ENCODE peak calls at places on chromosomes 12 and 14, in six cellular contexts. F is stomach, K is astrocyte of the spinal cord, L is sigmoid colon, A is psoas muscle, V is fibroblast of pulmonary artery. R is an unnamed sample.

GRCh38 chr12:91785655-91786489 is 359.8 kb downstream of the BTG1 start:
- DNase-seq in F (no peak), K (no peak), L (no peak), A (no peak), V (no peak), R (peak; percentile 54)

GRCh38 chr14:49615776-49616175 is 4.7 kb downstream of the RPL36AL start:
- DNase-seq in F (no peak), K (no peak), L (no peak), A (no peak), V (peak; percentile 43), R (no peak)

GRCh38 chr14:32345311-32345771 is 16.2 kb downstream of the AKAP6 start:
- DNase-seq in F (no peak), K (peak; percentile 22), L (no peak), A (no peak), V (peak; percentile 23), R (no peak)

GRCh38 chr14:77663289-77663688 is 44.5 kb downstream of the ALKBH1 start:
- DNase-seq in F (no peak), K (no peak), L (no peak), A (no peak), V (peak; percentile 52), R (no peak)

GRCh38 chr12:50174971-50175715 is 8.0 kb upstream of the CERS5 start:
- DNase-seq in F (no peak), K (peak; percentile 86), L (no peak), A (no peak), V (peak; percentile 91), R (no peak)

GRCh38 chr14:72607386-72608125 is 286.3 kb downstream of the DPF3 start:
- DNase-seq in F (no peak), K (peak; percentile 57), L (no peak), A (no peak), V (no peak), R (no peak)

GRCh38 chr12:84919271-84919670 is 6.7 kb upstream of the SLC6A15 start:
- DNase-seq in F (no peak), K (peak; percentile 38), L (no peak), A (no peak), V (peak; percentile 3), R (no peak)

GRCh38 chr12:32983968-32984367 is 87.4 kb upstream of the PKP2 start:
- DNase-seq in F (no peak), K (no peak), L (no peak), A (no peak), V (no peak), R (no peak)

GRCh38 chr12:32997471-32997870 is 100.9 kb upstream of the PKP2 start:
- DNase-seq in F (no peak), K (no peak), L (no peak), A (no peak), V (no peak), R (no peak)

GRCh38 chr12:71057330-71057729 is 100.5 kb downstream of the TSPAN8 start:
- DNase-seq in F (no peak), K (no peak), L (no peak), A (no peak), V (peak; percentile 31), R (no peak)

GRCh38 chr12:117986705-117987469 is 18.1 kb upstream of the KSR2 start:
- DNase-seq in F (no peak), K (peak; percentile 70), L (no peak), A (no peak), V (peak; percentile 13), R (peak; percentile 52)

GRCh38 chr14:99735189-99736135 is 51.4 kb downstream of the CYP46A1 start:
- DNase-seq in F (no peak), K (no peak), L (peak; percentile 55), A (no peak), V (no peak), R (no peak)

GRCh38 chr14:99740411-99740810 is 52.8 kb upstream of the EML1 start:
- DNase-seq in F (no peak), K (no peak), L (no peak), A (no peak), V (no peak), R (no peak)

GRCh38 chr14:99736600-99737371 is 52.7 kb downstream of the CYP46A1 start:
- DNase-seq in F (no peak), K (no peak), L (peak; percentile 72), A (no peak), V (no peak), R (no peak)

GRCh38 chr14:99737451-99737951 is 53.4 kb downstream of the CYP46A1 start:
- DNase-seq in F (peak; percentile 78), K (no peak), L (peak; percentile 88), A (peak; percentile 59), V (peak; percentile 28), R (no peak)

GRCh38 chr14:99737956-99738667 is 54.0 kb downstream of the CYP46A1 start:
- DNase-seq in F (peak; percentile 34), K (no peak), L (peak; percentile 77), A (no peak), V (no peak), R (no peak)
- H3K4me3 ChIP-seq in F (peak overlapping the region; percentile 61), K (peak overlapping the region; percentile 7), L (peak overlapping the region; percentile 65), A (peak overlapping the region; percentile 71), V (peak overlapping the region; percentile 27), R (peak overlapping the region; percentile 49)

DNA sequence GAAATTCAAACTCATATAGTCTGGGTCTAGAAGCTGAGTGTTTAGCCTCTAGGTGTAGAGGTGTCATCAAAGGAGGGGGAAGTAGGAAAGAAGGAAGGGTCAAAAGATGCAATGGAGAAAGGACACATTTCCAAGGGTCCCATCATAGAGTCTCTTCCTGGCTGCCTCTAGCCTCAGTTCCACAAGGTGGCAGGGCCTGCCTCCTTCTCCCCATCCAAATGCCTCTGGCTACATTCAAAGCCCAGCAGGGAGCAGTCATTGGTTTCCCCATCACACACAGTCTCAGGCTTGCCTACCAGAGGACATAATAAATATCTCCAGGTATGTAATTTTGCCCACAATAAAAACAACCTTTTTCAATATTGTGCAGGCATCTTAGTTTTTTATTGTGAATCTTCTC is 2.1 kb upstream of the CCT2 start:
- DNase-seq in F (no peak), K (no peak), L (no peak), A (no peak), V (no peak), R (no peak)
- TF ChIP-seq CTCF in F (no peak), K (no peak), L (no peak), A (no peak), V (no peak), R (peak; percentile 19)

GRCh38 chr14:20659813-20660395 is 18.4 kb upstream of the OR6S1 start:
- DNase-seq in F (no peak), K (no peak), L (no peak), A (no peak), V (no peak), R (no peak)

GRCh38 chr14:20655851-20656250 is 14.4 kb upstream of the OR6S1 start:
- DNase-seq in F (no peak), K (no peak), L (no peak), A (no peak), V (no peak), R (no peak)

GRCh38 chr14:20656274-20656673 is 14.8 kb upstream of the OR6S1 start:
- DNase-seq in F (no peak), K (no peak), L (no peak), A (no peak), V (no peak), R (no peak)

GRCh38 chr14:20658246-20658645 is 16.8 kb upstream of the OR6S1 start:
- DNase-seq in F (no peak), K (no peak), L (no peak), A (no peak), V (no peak), R (no peak)

GRCh38 chr14:20657216-20658211 is 16.0 kb upstream of the OR6S1 start:
- DNase-seq in F (no peak), K (no peak), L (no peak), A (no peak), V (no peak), R (no peak)
- H3K4me3 ChIP-seq in F (no peak overlapping the region), K (no peak overlapping the region), L (no peak overlapping the region), A (no peak overlapping the region), V (no peak overlapping the region), R (no peak overlapping the region)

DNA sequence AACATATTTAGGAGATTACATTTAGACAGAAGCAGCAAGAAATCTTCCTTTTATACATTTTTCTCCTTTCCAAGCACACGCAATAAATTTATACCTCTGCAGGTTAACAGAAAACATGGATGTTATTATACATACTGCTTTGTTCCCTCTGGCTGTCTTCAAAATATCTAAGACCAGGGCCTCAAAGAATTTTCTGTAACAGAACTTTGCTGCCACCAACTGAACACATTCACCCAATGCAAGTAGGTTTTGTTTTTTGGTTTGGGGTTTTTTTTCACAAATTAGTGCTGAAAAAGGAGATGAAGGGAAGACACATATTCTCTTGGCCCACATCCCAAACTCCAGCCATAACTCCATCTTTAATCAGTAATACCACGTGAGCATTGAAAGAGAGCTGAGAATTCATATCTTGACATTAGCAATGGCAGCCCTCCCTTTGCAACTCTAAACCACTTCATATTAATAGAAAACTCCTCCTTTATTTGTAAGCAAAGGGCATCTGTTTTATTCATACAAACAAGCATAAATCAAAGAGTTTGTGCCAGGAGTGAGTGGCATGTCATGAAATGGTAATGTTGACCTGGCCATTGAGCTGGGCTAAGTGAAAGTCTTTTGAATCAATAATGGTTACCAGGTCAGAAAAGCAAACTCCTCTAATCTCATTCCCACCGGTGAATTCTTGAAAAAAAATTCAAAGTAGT is 150.8 kb upstream of the FSCB start:
- DNase-seq in F (no peak), K (peak; percentile 1), L (no peak), A (no peak), V (peak; percentile 74), R (peak; percentile 20)
- TF ChIP-seq CTCF in F (no peak), K (no peak), L (no peak), A (no peak), V (peak; percentile 65), R (peak; percentile 68)

GRCh38 chr12:56565510-56566101 is 44.0 kb downstream of the RBMS2 start:
- DNase-seq in F (peak; percentile 55), K (peak; percentile 81), L (peak; percentile 94), A (peak; percentile 65), V (peak; percentile 99), R (peak; percentile 10)
- H3K4me3 ChIP-seq in F (no peak overlapping the region), K (no peak overlapping the region), L (no peak overlapping the region), A (no peak overlapping the region), V (peak overlapping the region; percentile 13), R (no peak overlapping the region)

GRCh38 chr14:54488646-54489317 is at the start of gene GMFB:
- DNase-seq in F (peak; percentile 93), K (peak; percentile 96), L (peak; percentile 96), A (peak; percentile 95), V (peak; percentile 96), R (peak; percentile 65)
- TF ChIP-seq CTCF in F (no peak), K (peak; percentile 54), L (peak; percentile 33), A (peak; percentile 38), V (peak; percentile 60), R (peak; percentile 64)

GRCh38 chr12:53498235-53498630 is 1.0 kb downstream of the MAP3K12 start:
- DNase-seq in F (no peak), K (no peak), L (no peak), A (no peak), V (no peak), R (no peak)

GRCh38 chr12:53495903-53496751 is 3.1 kb downstream of the MAP3K12 start:
- DNase-seq in F (no peak), K (peak; percentile 58), L (peak; percentile 89), A (no peak), V (peak; percentile 86), R (peak; percentile 56)

GRCh38 chr12:53497461-53497860 is 1.8 kb downstream of the MAP3K12 start:
- DNase-seq in F (no peak), K (no peak), L (no peak), A (no peak), V (no peak), R (no peak)

GRCh38 chr12:53499261-53500118 is at the start of gene MAP3K12:
- DNase-seq in F (peak; percentile 48), K (peak; percentile 51), L (peak; percentile 89), A (peak; percentile 72), V (peak; percentile 75), R (no peak)

GRCh38 chr12:53496752-53497032 is 2.6 kb downstream of the MAP3K12 start:
- DNase-seq in F (no peak), K (no peak), L (no peak), A (no peak), V (no peak), R (no peak)
- H3K4me3 ChIP-seq in F (no peak overlapping the region), K (no peak overlapping the region), L (no peak overlapping the region), A (peak overlapping the region; percentile 15), V (peak overlapping the region; percentile 36), R (no peak overlapping the region)

R was measured in retinal pigment epithelial cell.